ENCODE peak calls at places on chromosomes 11 and 22, in seven cellular contexts. F, W, A, I, N, S and X are unnamed samples.

GRCh38 chr11:83663446-83663845 is 377.3 kb upstream of the CCDC90B start:
- DNase-seq in N (no peak), F (peak), A (no peak), I (no peak), W (peak), S (no peak), X (peak)

GRCh38 chr22:48204296-48204695 is 1441.8 kb downstream of the TBC1D22A start:
- DNase-seq in F (no peak), A (no peak), N (no peak), I (no peak), W (no peak), S (no peak), X (no peak)

GRCh38 chr22:28009272-28009827 is 90.3 kb upstream of the PITPNB start:
- DNase-seq in S (peak), I (peak), N (peak), F (peak), W (peak), A (peak), X (peak)

GRCh38 chr11:23138761-23139160 is 278.5 kb upstream of the CCDC179 start:
- DNase-seq in N (no peak), A (no peak), S (no peak), W (no peak), I (no peak), F (no peak), X (no peak)

GRCh38 chr11:12274558-12275197 is 102.7 kb upstream of the PARVA start:
- DNase-seq in A (no peak), W (peak), S (no peak), I (peak), N (no peak), F (peak), X (no peak)

GRCh38 chr22:50314455-50315288 is 7.2 kb upstream of the PLXNB2 start:
- DNase-seq in I (peak), F (no peak), W (no peak), N (peak), A (peak), S (no peak), X (no peak)

GRCh38 chr11:57501951-57502350 is 13.6 kb downstream of the SLC43A1 start:
- DNase-seq in A (no peak), N (no peak), F (peak), S (no peak), I (no peak), W (no peak), X (no peak)

GRCh38 chr11:62193954-62194353 is 3.9 kb downstream of the SCGB1D1 start:
- DNase-seq in W (no peak), S (no peak), N (no peak), I (peak), F (no peak), A (no peak), X (no peak)

GRCh38 chr22:44691796-44692661 is 10.0 kb upstream of the PRR5 start:
- DNase-seq in F (no peak), I (no peak), A (peak), S (no peak), W (no peak), N (no peak), X (no peak)

GRCh38 chr11:9003573-9004309 is at the start of gene NRIP3:
- DNase-seq in F (peak), A (peak), I (peak), S (peak), W (peak), N (peak), X (peak)

GRCh38 chr11:113256431-113257227 is 57.8 kb upstream of the TTC12 start:
- DNase-seq in W (no peak), N (no peak), A (no peak), S (no peak), I (no peak), F (no peak), X (peak)

GRCh38 chr11:61949169-61950034 is 749 bp upstream of the BEST1 start:
- DNase-seq in F (peak), I (peak), S (peak), N (peak), W (peak), A (peak), X (peak)

GRCh38 chr22:26709617-26710390 is 52.4 kb downstream of the MIAT start:
- DNase-seq in W (peak), I (no peak), S (no peak), F (peak), A (no peak), N (no peak), X (peak)

GRCh38 chr11:7924526-7924925 is 6.5 kb downstream of the OR10A6 start:
- DNase-seq in N (no peak), W (no peak), I (no peak), S (no peak), A (no peak), F (peak), X (no peak)

GRCh38 chr11:65847746-65848145 is 10.2 kb downstream of the CFL1 start:
- DNase-seq in S (no peak), F (no peak), W (no peak), I (no peak), A (no peak), N (no peak), X (no peak)

GRCh38 chr22:33715221-33715620 is 205.1 kb downstream of the LARGE1 start:
- DNase-seq in F (no peak), A (no peak), N (no peak), I (no peak), W (no peak), S (no peak), X (no peak)

GRCh38 chr22:19060356-19061009 is 61.7 kb downstream of the DGCR2 start:
- DNase-seq in N (peak), S (no peak), A (peak), W (peak), F (peak), I (no peak), X (peak)

GRCh38 chr11:36693139-36693845 is 95.3 kb upstream of the RAG2 start:
- DNase-seq in F (no peak), A (no peak), N (no peak), S (no peak), W (no peak), I (no peak), X (no peak)

GRCh38 chr11:30585892-30586250 is 282 bp downstream of the MPPED2 start:
- DNase-seq in N (peak), S (no peak), F (no peak), A (peak), W (no peak), I (no peak), X (no peak)

GRCh38 chr11:790721-791564 is 1.1 kb upstream of the CEND1 start:
- DNase-seq in F (peak), N (no peak), I (peak), A (no peak), S (no peak), W (no peak), X (peak)

GRCh38 chr11:117419915-117420485 is 92.3 kb downstream of the CEP164 start:
- DNase-seq in N (no peak), S (no peak), I (peak), W (no peak), A (peak), F (no peak), X (no peak)

GRCh38 chr11:123519055-123519796 is 89.2 kb downstream of the GRAMD1B start:
- DNase-seq in A (no peak), F (no peak), S (peak), I (peak), N (no peak), W (peak), X (no peak)

GRCh38 chr11:112478806-112479205 is 218.1 kb upstream of the PLET1 start:
- DNase-seq in S (no peak), A (no peak), N (no peak), W (no peak), F (no peak), I (peak), X (no peak)

GRCh38 chr11:75775056-75775455 is 6.5 kb downstream of the DGAT2 start:
- DNase-seq in W (no peak), N (peak), I (peak), S (no peak), A (no peak), F (no peak), X (no peak)

GRCh38 chr11:26477406-26477805 is 94.7 kb downstream of the MUC15 start:
- DNase-seq in W (no peak), S (no peak), A (no peak), I (no peak), F (no peak), N (no peak), X (no peak)

GRCh38 chr22:43944670-43945430 is 10.4 kb upstream of the SAMM50 start:
- DNase-seq in A (no peak), W (no peak), F (no peak), N (no peak), I (no peak), S (no peak), X (no peak)

GRCh38 chr11:12189543-12190235 is 79.3 kb downstream of the MICAL2 start:
- DNase-seq in N (no peak), I (no peak), A (no peak), F (no peak), W (no peak), S (no peak), X (peak)

GRCh38 chr11:17985517-17985916 is 27.3 kb downstream of the SERGEF start:
- DNase-seq in A (no peak), F (no peak), W (no peak), I (no peak), N (no peak), S (no peak), X (no peak)

GRCh38 chr11:34641456-34641855 is 20.6 kb downstream of the EHF start:
- DNase-seq in F (no peak), I (no peak), N (no peak), W (no peak), S (no peak), A (no peak), X (no peak)

GRCh38 chr11:112694244-112694643 is 267.0 kb upstream of the NCAM1 start:
- DNase-seq in N (no peak), F (no peak), W (no peak), I (no peak), A (no peak), S (no peak), X (no peak)

GRCh38 chr11:16605971-16606783 is 132.3 kb upstream of the C11orf58 start:
- DNase-seq in I (peak), A (peak), S (peak), N (peak), W (peak), F (peak), X (peak)

GRCh38 chr11:16604784-16605439 is 133.5 kb upstream of the C11orf58 start:
- DNase-seq in W (peak), S (no peak), N (peak), I (peak), A (peak), F (peak), X (peak)

GRCh38 chr11:16607675-16608644 is 130.5 kb upstream of the C11orf58 start:
- DNase-seq in N (peak), W (peak), A (peak), S (peak), F (peak), I (peak), X (no peak)

GRCh38 chr11:16605440-16605970 is 132.9 kb upstream of the C11orf58 start:
- DNase-seq in F (peak), A (peak), S (no peak), I (peak), W (peak), N (no peak), X (no peak)

GRCh38 chr11:16606784-16607674 is 131.4 kb upstream of the C11orf58 start:
- DNase-seq in W (no peak), N (peak), A (peak), F (peak), S (no peak), I (peak), X (peak)
- TF ChIP-seq CTCF in W (no peak), N (no peak), A (no peak), F (no peak), S (no peak), I (no peak), X (no peak)

DNA sequence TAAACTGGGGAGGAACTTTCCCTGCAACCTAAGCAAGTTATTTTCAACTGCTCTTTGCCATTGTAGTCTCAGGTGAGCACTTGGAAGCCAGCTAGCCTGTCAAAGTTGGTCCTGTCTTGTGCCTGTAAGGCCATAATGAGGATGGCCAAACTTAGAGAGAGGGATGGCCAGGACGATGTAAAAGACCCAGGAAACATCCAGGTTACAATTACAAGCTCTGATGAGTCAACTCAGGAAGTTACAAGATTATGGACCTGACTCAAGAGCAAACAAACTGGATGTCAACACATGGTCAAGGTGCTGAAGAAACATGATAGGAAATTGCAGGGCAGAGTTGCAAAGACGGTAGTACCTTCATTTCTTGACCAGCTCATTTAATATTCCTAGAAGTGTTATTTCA is 1.6 kb downstream of the GTPBP1 start:
- DNase-seq in I (no peak), S (no peak), F (peak), A (no peak), N (no peak), W (no peak), X (no peak)
- H3K4me3 ChIP-seq in I (peak), S (peak), F (peak), A (peak), N (peak), W (peak), X (peak)

DNA sequence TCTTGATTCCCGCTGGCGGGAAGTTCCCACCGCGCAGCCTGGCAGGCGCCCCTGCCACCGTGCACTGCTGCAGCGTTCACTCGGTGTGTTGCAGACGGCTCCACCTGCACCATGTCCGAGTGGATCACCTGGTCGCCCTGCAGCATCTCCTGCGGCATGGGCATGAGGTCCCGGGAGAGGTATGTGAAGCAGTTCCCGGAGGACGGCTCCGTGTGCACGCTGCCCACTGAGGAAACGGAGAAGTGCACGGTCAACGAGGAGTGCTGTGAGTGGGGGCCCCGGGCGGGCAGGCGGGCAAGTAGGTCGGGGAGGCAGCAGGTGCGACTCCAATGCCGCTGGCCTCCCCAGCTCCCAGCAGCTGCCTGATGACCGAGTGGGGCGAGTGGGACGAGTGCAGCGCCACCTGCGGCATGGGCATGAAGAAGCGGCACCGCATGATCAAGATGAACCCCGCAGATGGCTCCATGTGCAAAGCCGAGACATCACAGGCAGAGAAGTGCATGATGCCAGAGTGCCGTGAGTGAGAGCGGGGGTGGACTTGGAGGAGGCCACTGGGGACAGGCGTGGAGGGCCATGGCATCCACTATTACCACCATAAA is 99.7 kb downstream of the RRAS2 start:
- DNase-seq in A (no peak), W (no peak), S (no peak), I (peak), N (no peak), F (no peak), X (no peak)
- TF ChIP-seq CTCF in A (no peak), W (peak), S (no peak), I (no peak), N (no peak), F (no peak), X (no peak)

GRCh38 chr22:20857838-20858614 is 585 bp downstream of the PI4KA start:
- DNase-seq in A (peak), W (peak), F (peak), S (peak), N (peak), I (peak), X (peak)

GRCh38 chr22:20858615-20859416 is at the start of the genes PI4KA and SNAP29:
- DNase-seq in A (peak), I (peak), S (peak), F (peak), W (peak), N (peak), X (peak)

GRCh38 chr22:20853236-20853660 is 5.4 kb downstream of the PI4KA start:
- DNase-seq in N (no peak), F (no peak), W (no peak), I (peak), S (no peak), A (no peak), X (no peak)

GRCh38 chr22:20859615-20860014 is 808 bp downstream of the SNAP29 start:
- DNase-seq in A (peak), N (no peak), F (no peak), S (no peak), W (no peak), I (no peak), X (no peak)

DNA sequence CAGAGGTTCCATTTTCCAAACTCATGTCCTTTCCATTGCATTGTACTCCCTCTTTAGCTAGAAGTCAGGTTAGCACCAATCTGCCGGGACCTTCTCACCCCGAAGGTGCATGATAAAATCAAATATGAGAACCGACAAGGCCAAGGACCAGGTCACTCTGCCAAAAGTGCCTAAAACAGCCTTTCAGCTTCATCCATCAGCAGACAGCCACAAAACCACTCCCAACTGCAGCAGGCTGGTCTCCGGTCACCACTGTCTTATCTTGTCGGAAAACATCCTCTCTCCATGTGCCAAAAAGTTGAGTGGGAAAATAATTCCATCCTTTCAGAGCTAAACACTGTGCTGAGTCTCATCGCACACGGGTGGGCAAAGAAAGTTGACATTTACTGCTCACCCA is 1.4 kb downstream of the PI4KA start:
- DNase-seq in N (no peak), W (no peak), I (no peak), F (no peak), S (no peak), A (peak), X (no peak)
- H3K4me3 ChIP-seq in N (peak), W (peak), I (peak), F (peak), S (peak), A (peak), X (peak)

GRCh38 chr11:118997627-118998387 is at the start of gene CENATAC:
- DNase-seq in I (peak), W (peak), S (peak), F (peak), N (peak), A (peak), X (peak)
- TF ChIP-seq CTCF in I (peak), W (no peak), S (peak), F (no peak), N (peak), A (peak), X (no peak)

GRCh38 chr22:46089426-46090041 is 60.8 kb upstream of the PPARA start:
- DNase-seq in S (no peak), F (no peak), N (peak), I (no peak), W (no peak), A (peak), X (no peak)
- H3K4me3 ChIP-seq in S (peak), F (peak), N (peak), I (no peak), W (no peak), A (peak), X (peak)

DNA sequence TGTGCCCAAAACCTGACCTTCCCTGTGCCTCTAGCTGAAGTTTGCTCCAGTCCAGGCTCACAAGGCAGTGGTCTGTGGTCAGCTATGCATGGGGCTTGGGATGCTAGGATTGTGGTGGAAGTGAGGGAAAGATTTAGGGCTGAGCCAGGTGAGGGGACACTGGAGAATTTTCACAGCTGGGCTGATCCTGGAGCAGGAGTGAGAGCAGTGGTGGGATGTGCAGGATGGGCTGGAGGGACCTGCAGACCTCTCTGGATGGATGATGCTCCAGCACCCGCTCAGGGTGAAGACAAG is 23.9 kb upstream of the KDM2A start:
- DNase-seq in W (no peak), A (no peak), N (no peak), S (no peak), F (no peak), I (no peak), X (no peak)
- TF ChIP-seq CTCF in W (no peak), A (no peak), N (no peak), S (no peak), F (no peak), I (peak), X (no peak)

GRCh38 chr11:130159657-130160459 is at the start of gene ST14:
- DNase-seq in W (no peak), I (peak), A (peak), S (no peak), F (no peak), N (peak), X (no peak)

GRCh38 chr11:130162733-130163132 is 3.2 kb downstream of the ST14 start:
- DNase-seq in S (no peak), A (no peak), F (peak), I (no peak), N (no peak), W (no peak), X (peak)

GRCh38 chr11:130163346-130164220 is 4.0 kb downstream of the ST14 start:
- DNase-seq in W (no peak), S (no peak), N (peak), A (no peak), F (no peak), I (no peak), X (no peak)

GRCh38 chr11:130160460-130161090 is 993 bp downstream of the ST14 start:
- DNase-seq in A (no peak), W (no peak), F (no peak), N (no peak), S (no peak), I (peak), X (no peak)

GRCh38 chr11:130161441-130161840 is 1.9 kb downstream of the ST14 start:
- DNase-seq in N (no peak), S (no peak), A (no peak), I (no peak), F (no peak), W (no peak), X (no peak)
- H3K4me3 ChIP-seq in N (peak), S (peak), A (peak), I (no peak), F (no peak), W (no peak), X (no peak)